ENCODE peak calls at places on chromosome 22, in four cellular contexts. D, U, R and P are unnamed samples.

GRCh38 chr22:27317156-27317555 is 484.4 kb downstream of the MN1 start:
- DNase-seq in D (no peak), U (no peak), R (no peak), P (peak)

GRCh38 chr22:46830001-46830715 is 67.7 kb downstream of the TBC1D22A start:
- DNase-seq in R (peak), U (no peak), D (no peak), P (no peak)

GRCh38 chr22:22942511-22943329 is 55.1 kb downstream of the IGLL5 start:
- DNase-seq in U (no peak), R (peak), D (no peak), P (peak)

GRCh38 chr22:45911601-45912271 is 65.2 kb downstream of the WNT7B start:
- DNase-seq in D (no peak), R (peak), U (peak), P (no peak)

GRCh38 chr22:39081557-39081956 is 4.5 kb downstream of the APOBEC3G start:
- DNase-seq in U (no peak), D (no peak), R (no peak), P (no peak)

GRCh38 chr22:45548991-45549736 is 46.5 kb downstream of the FBLN1 start:
- DNase-seq in R (peak), D (no peak), U (peak), P (no peak)

GRCh38 chr22:37267128-37267587 is 15.2 kb upstream of the CYTH4 start:
- DNase-seq in R (no peak), D (no peak), U (no peak), P (peak)

GRCh38 chr22:36569999-36570398 is 41.0 kb upstream of the EIF3D start:
- DNase-seq in U (no peak), R (no peak), D (no peak), P (peak)

GRCh38 chr22:45185718-45186511 is 22.2 kb downstream of the NUP50 start:
- DNase-seq in U (no peak), R (no peak), D (no peak), P (no peak)

GRCh38 chr22:45672564-45673481 is 1.2 kb downstream of the ATXN10 start:
- DNase-seq in U (no peak), D (no peak), R (no peak), P (no peak)

GRCh38 chr22:37627545-37627944 is 11.9 kb upstream of the SH3BP1 start:
- DNase-seq in D (no peak), U (no peak), R (no peak), P (no peak)

GRCh38 chr22:42179616-42180015 is 49.0 kb upstream of the CYP2D6 start:
- DNase-seq in U (no peak), D (no peak), R (no peak), P (no peak)

GRCh38 chr22:18044548-18045271 is 20.3 kb upstream of the MICAL3 start:
- DNase-seq in R (no peak), U (peak), D (no peak), P (no peak)

GRCh38 chr22:46754110-46754799 is 8.2 kb upstream of the TBC1D22A start:
- DNase-seq in D (no peak), R (peak), U (peak), P (no peak)